ENCODE peak calls at places on chromosomes 5 and 9, in seven cellular contexts. E is PC-3, Z is HepG2, Q is fibroblast of lung, J is neural progenitor cell, A is endothelial cell of umbilical vein, P is kidney. L is an unnamed sample.
A peak's percentile ranks its signal among the peaks of the same experiment; 100 is the strongest.

GRCh38 chr5:150642567-150642927 is 2.1 kb downstream of the SYNPO start:
- DNase-seq in E (peak; percentile 94), Z (peak; percentile 63), Q (peak; percentile 93), J (peak; percentile 12), A (peak; percentile 84), P (peak; percentile 87), L (peak; percentile 57)

GRCh38 chr5:96110289-96110688 is 148.6 kb upstream of the ELL2 start:
- DNase-seq in E (no peak), Z (peak; percentile 34), Q (no peak), J (no peak), A (no peak), P (no peak), L (no peak)

GRCh38 chr5:16461782-16462181 is 3.8 kb downstream of the ZNF622 start:
- DNase-seq in E (peak; percentile 34), Z (peak; percentile 60), Q (peak; percentile 92), J (no peak), A (no peak), P (no peak), L (no peak)

GRCh38 chr5:173969167-173970049 is 19.6 kb upstream of the C5orf47 start:
- DNase-seq in E (peak; percentile 98), Z (peak; percentile 97), Q (peak; percentile 67), J (peak; percentile 36), A (no peak), P (peak; percentile 65), L (no peak)

GRCh38 chr9:136052433-136052880 is 42.6 kb downstream of the NACC2 start:
- DNase-seq in E (peak; percentile 33), Z (peak; percentile 15), Q (no peak), J (peak; percentile 60), A (no peak), P (peak; percentile 80), L (peak; percentile 39)

GRCh38 chr5:172695431-172696054 is 54.5 kb downstream of the NEURL1B start:
- DNase-seq in E (no peak), Z (no peak), Q (no peak), J (no peak), A (no peak), P (peak; percentile 68), L (no peak)

GRCh38 chr5:52491829-52492217 is 295.9 kb upstream of the ITGA1 start:
- DNase-seq in E (no peak), Z (no peak), Q (no peak), J (no peak), A (no peak), P (no peak), L (no peak)

GRCh38 chr9:5592904-5593303 is 36.0 kb upstream of the RIC1 start:
- DNase-seq in E (no peak), Z (no peak), Q (no peak), J (no peak), A (no peak), P (no peak), L (no peak)

GRCh38 chr5:159504857-159505304 is 174.6 kb upstream of the IL12B start:
- DNase-seq in E (peak; percentile 69), Z (no peak), Q (peak; percentile 77), J (no peak), A (no peak), P (peak; percentile 63), L (peak; percentile 24)

GRCh38 chr9:129124507-129125069 is 13.4 kb downstream of the PTPA start:
- DNase-seq in E (no peak), Z (no peak), Q (no peak), J (no peak), A (no peak), P (peak; percentile 62), L (no peak)

GRCh38 chr5:82538339-82539034 is 260.3 kb upstream of the RPS23 start:
- DNase-seq in E (no peak), Z (no peak), Q (peak; percentile 50), J (no peak), A (peak; percentile 17), P (no peak), L (no peak)

GRCh38 chr5:179612577-179613459 is 10.7 kb downstream of the HNRNPH1 start:
- DNase-seq in E (no peak), Z (no peak), Q (no peak), J (no peak), A (no peak), P (peak; percentile 20), L (no peak)

DNA sequence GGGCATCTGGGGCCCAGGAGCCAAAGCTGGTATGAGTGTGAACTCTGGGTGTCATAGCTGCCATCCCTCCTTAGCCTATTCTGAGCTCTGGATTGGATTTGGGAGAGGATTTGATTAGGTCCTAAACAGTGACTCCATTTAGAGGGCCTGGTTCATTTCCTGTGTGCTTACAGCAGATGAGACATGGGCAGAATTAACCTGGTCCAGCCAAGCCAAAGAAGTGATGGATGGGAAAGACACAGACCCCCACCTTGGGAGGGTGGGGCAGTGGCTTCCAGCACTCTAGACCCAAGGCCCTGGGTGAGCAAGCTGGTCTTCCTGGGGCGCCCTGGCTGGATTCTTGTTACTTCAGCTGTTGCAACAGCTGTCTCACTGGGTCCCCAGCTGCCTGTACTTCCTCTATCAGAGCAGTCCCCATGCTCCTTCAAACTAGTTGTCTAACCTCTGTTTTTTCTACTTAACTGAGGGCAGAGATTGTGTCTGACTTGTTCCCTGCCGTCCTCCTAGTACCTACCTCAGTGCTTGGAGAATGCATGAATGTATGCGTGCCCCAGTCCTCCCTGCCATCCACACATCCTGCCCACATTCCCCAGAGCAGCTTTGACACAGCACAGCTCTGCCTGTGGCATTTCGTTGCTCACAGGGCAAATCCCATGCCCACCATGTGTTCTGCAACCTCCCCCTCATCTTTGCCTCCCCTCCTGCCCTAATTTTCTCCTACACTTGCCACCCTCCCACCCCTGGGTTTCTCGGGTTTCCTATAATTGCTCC is 115.9 kb downstream of the RGS3 start:
- DNase-seq in E (no peak), Z (no peak), Q (peak; percentile 75), J (no peak), A (no peak), P (peak; percentile 78), L (no peak)
- H3K9ac ChIP-seq in E (peak overlapping the region; percentile 54), Z (no peak overlapping the region), Q (no peak overlapping the region), J (no peak overlapping the region), A (no peak overlapping the region), P (no peak overlapping the region), L (peak overlapping the region; percentile 64)

GRCh38 chr5:59799668-59800374 is 93.7 kb downstream of the PDE4D start:
- DNase-seq in E (peak; percentile 72), Z (peak; percentile 7), Q (no peak), J (peak; percentile 47), A (peak; percentile 82), P (no peak), L (peak; percentile 38)
- H3K9ac ChIP-seq in E (peak overlapping the region; percentile 96), Z (no peak overlapping the region), Q (no peak overlapping the region), J (no peak overlapping the region), A (peak overlapping the region; percentile 48), P (no peak overlapping the region), L (peak overlapping the region; percentile 46)

GRCh38 chr5:14988210-14988609 is 116.6 kb upstream of the ANKH start:
- DNase-seq in E (no peak), Z (no peak), Q (no peak), J (no peak), A (no peak), P (no peak), L (no peak)
- H3K9ac ChIP-seq in E (no peak overlapping the region), Z (no peak overlapping the region), Q (no peak overlapping the region), J (no peak overlapping the region), A (no peak overlapping the region), P (no peak overlapping the region), L (no peak overlapping the region)

DNA sequence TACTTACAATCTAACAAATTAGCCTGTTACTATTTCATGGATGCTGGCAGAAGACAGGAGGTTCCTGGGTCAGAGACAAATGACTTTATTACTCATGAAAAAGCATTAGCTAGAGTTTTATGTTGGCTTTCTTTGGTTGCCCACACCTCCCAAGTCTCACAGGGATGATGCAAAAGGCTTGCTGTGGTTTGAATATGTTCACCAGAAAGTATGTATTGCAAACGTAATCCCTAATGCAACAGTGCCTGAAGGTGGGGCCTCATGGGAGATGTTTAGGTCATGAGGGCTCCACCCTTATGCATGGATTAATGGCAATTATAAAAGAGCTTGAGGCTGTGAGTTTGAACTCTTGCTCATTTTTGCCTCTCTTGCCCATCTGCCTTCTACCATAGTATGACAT is 28.5 kb downstream of the DPYSL3 start:
- DNase-seq in E (no peak), Z (no peak), Q (peak; percentile 98), J (no peak), A (peak; percentile 33), P (no peak), L (no peak)
- H3K9ac ChIP-seq in E (no peak overlapping the region), Z (no peak overlapping the region), Q (no peak overlapping the region), J (no peak overlapping the region), A (peak overlapping the region; percentile 83), P (no peak overlapping the region), L (no peak overlapping the region)

GRCh38 chr5:64688965-64689364 is 1.3 kb upstream of the SHISAL2B start:
- DNase-seq in E (no peak), Z (no peak), Q (no peak), J (no peak), A (no peak), P (no peak), L (no peak)

GRCh38 chr5:64691333-64691732 is 1.0 kb downstream of the SHISAL2B start:
- DNase-seq in E (no peak), Z (no peak), Q (no peak), J (peak; percentile 47), A (no peak), P (no peak), L (no peak)

GRCh38 chr5:64693636-64694035 is 3.3 kb downstream of the SHISAL2B start:
- DNase-seq in E (peak; percentile 60), Z (no peak), Q (no peak), J (no peak), A (no peak), P (no peak), L (no peak)

GRCh38 chr5:64690417-64691151 is at the start of gene SHISAL2B:
- DNase-seq in E (no peak), Z (no peak), Q (peak; percentile 40), J (peak; percentile 78), A (peak; percentile 10), P (no peak), L (no peak)

GRCh38 chr5:64690104-64690416 is 243 bp upstream of the SHISAL2B start:
- DNase-seq in E (no peak), Z (no peak), Q (no peak), J (no peak), A (peak; percentile 3), P (no peak), L (no peak)
- H3K9ac ChIP-seq in E (no peak overlapping the region), Z (no peak overlapping the region), Q (no peak overlapping the region), J (no peak overlapping the region), A (no peak overlapping the region), P (no peak overlapping the region), L (no peak overlapping the region)

DNA sequence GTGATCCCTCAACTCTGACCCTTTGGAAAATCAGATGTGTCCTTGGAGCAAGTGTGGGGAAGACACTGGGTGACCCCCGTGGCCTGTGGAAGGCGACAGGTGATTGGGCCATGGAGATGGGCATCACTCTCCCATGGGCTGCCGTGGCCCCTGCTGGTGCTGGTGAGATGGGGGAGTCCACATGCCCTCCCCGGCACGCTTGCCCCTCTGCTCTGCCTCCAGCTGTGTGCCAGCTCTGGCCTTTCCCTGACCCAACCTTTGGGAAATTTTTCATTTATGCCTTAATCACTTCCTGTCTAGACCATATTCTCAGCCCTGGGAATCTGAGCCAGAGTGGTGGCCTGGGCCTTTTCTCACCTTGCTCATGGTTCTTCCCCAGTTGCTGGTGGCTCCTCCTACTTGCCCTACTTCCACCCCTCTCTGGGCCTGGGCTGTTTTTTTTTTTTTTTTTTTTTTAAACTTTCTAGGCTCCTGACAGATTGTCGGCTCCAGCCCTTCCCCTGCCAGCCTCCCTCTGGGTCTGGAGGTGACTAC is 56.6 kb downstream of the RGS3 start:
- DNase-seq in E (peak; percentile 24), Z (no peak), Q (peak; percentile 59), J (no peak), A (peak; percentile 96), P (peak; percentile 85), L (no peak)
- H3K9ac ChIP-seq in E (peak overlapping the region; percentile 40), Z (no peak overlapping the region), Q (no peak overlapping the region), J (no peak overlapping the region), A (peak overlapping the region; percentile 72), P (no peak overlapping the region), L (peak overlapping the region; percentile 73)

L was measured in colonic mucosa.